ENCODE peak calls at places on chromosomes 7 and 10, in seven cellular contexts. B, V, I, X, Q, M and J are unnamed samples.

GRCh38 chr10:17563452-17563851 is 53.7 kb downstream of the HACD1 start:
- DNase-seq in B (no peak), V (no peak), I (no peak), X (no peak), Q (no peak), M (no peak), J (no peak)

GRCh38 chr10:128892005-128892404 is 575.0 kb upstream of the MGMT start:
- DNase-seq in B (no peak), V (no peak), I (no peak), X (no peak), Q (no peak), M (no peak), J (no peak)

GRCh38 chr10:102612964-102613275 is 31.4 kb upstream of the TRIM8 start:
- DNase-seq in B (no peak), V (no peak), I (no peak), X (peak; percentile 66), Q (no peak), M (no peak), J (no peak)

GRCh38 chr7:32416846-32417245 is 73.3 kb downstream of the LSM5 start:
- DNase-seq in B (no peak), V (no peak), I (no peak), X (no peak), Q (no peak), M (no peak), J (no peak)

GRCh38 chr7:29106128-29106988 is 40.0 kb downstream of the CPVL start:
- DNase-seq in B (no peak), V (peak; percentile 43), I (peak; percentile 21), X (no peak), Q (peak; percentile 52), M (no peak), J (peak; percentile 33)

GRCh38 chr10:126911301-126911700 is 6.1 kb downstream of the DOCK1 start:
- DNase-seq in B (no peak), V (no peak), I (no peak), X (peak; percentile 53), Q (no peak), M (no peak), J (no peak)

GRCh38 chr7:67773081-67773480 is 776.4 kb downstream of the TYW1 start:
- DNase-seq in B (no peak), V (no peak), I (no peak), X (no peak), Q (no peak), M (no peak), J (no peak)

GRCh38 chr7:115019882-115020605 is 98.2 kb downstream of the MDFIC start:
- DNase-seq in B (no peak), V (no peak), I (no peak), X (no peak), Q (no peak), M (no peak), J (no peak)

GRCh38 chr10:78923644-78924318 is 145.0 kb upstream of the ZMIZ1 start:
- DNase-seq in B (peak; percentile 33), V (no peak), I (no peak), X (no peak), Q (no peak), M (no peak), J (no peak)

GRCh38 chr7:41579961-41580935 is 122.6 kb downstream of the INHBA start:
- DNase-seq in B (no peak), V (no peak), I (no peak), X (no peak), Q (no peak), M (no peak), J (no peak)

GRCh38 chr10:11810313-11810766 is 12.8 kb upstream of the PROSER2 start:
- DNase-seq in B (no peak), V (no peak), I (no peak), X (no peak), Q (no peak), M (no peak), J (no peak)

GRCh38 chr7:105759670-105760548 is 116.5 kb downstream of the ATXN7L1 start:
- DNase-seq in B (peak; percentile 51), V (peak; percentile 69), I (no peak), X (no peak), Q (no peak), M (no peak), J (peak; percentile 49)

GRCh38 chr7:151115121-151115835 is 29.0 kb downstream of the AGAP3 start:
- DNase-seq in B (no peak), V (no peak), I (no peak), X (no peak), Q (no peak), M (no peak), J (no peak)

GRCh38 chr10:122575776-122576175 is 15.2 kb downstream of the DMBT1 start:
- DNase-seq in B (no peak), V (no peak), I (no peak), X (no peak), Q (no peak), M (no peak), J (no peak)

GRCh38 chr7:27122075-27122910 is 8.3 kb downstream of the HOXA4 start:
- DNase-seq in B (peak; percentile 83), V (no peak), I (no peak), X (no peak), Q (peak; percentile 30), M (no peak), J (no peak)

DNA sequence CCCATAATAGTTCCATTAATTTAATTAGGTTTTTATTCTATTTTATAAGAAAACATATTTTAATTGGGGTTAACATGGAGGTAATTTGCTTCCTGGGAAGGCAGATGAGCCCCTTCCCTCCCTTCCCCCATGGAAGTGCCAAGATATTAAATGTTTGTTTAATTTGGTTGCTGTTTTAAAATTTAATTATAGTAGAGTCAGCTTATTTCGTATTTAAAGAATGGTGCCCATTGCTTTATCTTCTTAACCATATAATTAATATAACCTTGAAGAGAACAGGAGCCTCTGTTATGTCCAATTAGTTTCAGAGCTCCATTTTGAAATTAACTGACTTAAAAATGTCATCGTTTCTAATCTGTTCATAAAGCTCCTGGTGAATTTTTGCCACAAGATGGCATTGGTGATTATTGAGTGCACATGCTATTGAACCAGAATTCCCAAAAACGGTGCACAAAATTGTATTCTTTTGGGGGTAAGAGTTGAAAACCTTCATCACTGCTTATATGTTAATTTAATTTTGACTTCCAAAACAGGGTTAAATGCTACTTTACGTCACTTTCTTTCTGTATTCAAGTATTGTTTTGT is 26.0 kb downstream of the KLHDC10 start:
- DNase-seq in B (no peak), V (no peak), I (no peak), X (no peak), Q (no peak), M (no peak), J (no peak)
- TF ChIP-seq CTCF in B (no peak), V (no peak), I (no peak), X (no peak), Q (no peak), M (no peak), J (no peak)

GRCh38 chr7:129830949-129831348 is 121.8 kb downstream of the UBE2H start:
- DNase-seq in B (no peak), V (peak; percentile 54), I (no peak), X (no peak), Q (no peak), M (no peak), J (no peak)

GRCh38 chr7:129828078-129828762 is 124.5 kb downstream of the UBE2H start:
- DNase-seq in B (no peak), V (no peak), I (no peak), X (no peak), Q (no peak), M (no peak), J (no peak)

GRCh38 chr7:129831424-129832058 is 121.2 kb downstream of the UBE2H start:
- DNase-seq in B (no peak), V (peak; percentile 56), I (no peak), X (no peak), Q (no peak), M (no peak), J (no peak)

GRCh38 chr7:129828989-129829676 is 123.6 kb downstream of the UBE2H start:
- DNase-seq in B (no peak), V (no peak), I (no peak), X (no peak), Q (no peak), M (no peak), J (no peak)

GRCh38 chr7:129829677-129830631 is 122.8 kb downstream of the UBE2H start:
- DNase-seq in B (peak; percentile 65), V (peak; percentile 73), I (peak; percentile 59), X (peak; percentile 82), Q (peak; percentile 42), M (no peak), J (peak; percentile 71)
- TF ChIP-seq POLR2A in B (no peak), V (no peak), I (no peak), X (no peak), Q (no peak), M (no peak), J (no peak)

DNA sequence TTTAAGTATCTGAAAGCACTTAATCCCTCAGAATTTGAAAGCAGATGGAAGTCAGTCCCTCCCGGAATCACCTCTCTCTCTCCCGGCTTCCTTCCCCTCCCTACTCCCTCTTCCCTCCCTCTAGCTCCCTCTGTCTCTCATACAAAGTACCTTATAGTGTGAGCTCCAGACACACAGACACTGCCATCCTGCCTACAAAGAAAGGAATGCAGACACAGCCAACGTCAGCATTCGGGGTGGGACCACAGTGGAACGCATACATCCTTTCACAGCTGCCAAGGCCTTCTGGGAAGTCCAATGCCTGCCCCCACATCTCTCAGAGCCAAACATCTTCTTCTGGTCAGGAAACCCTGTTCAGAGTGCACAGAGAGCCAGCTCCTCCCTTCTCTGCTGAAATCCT is 9.3 kb downstream of the NOD1 start:
- DNase-seq in B (peak; percentile 71), V (peak; percentile 87), I (peak; percentile 79), X (peak; percentile 81), Q (peak; percentile 93), M (no peak), J (no peak)
- TF ChIP-seq CTCF in B (peak; percentile 52), V (peak; percentile 29), I (peak; percentile 65), X (peak; percentile 40), Q (peak; percentile 58), M (no peak), J (no peak)

GRCh38 chr10:133142523-133143199 is 17.4 kb upstream of the KNDC1 start:
- DNase-seq in B (no peak), V (peak; percentile 6), I (no peak), X (no peak), Q (no peak), M (no peak), J (no peak)

GRCh38 chr10:133141963-133142350 is 18.1 kb upstream of the KNDC1 start:
- DNase-seq in B (no peak), V (peak; percentile 7), I (no peak), X (peak; percentile 62), Q (no peak), M (no peak), J (no peak)

GRCh38 chr10:133140417-133141143 is 19.4 kb upstream of the KNDC1 start:
- DNase-seq in B (no peak), V (peak; percentile 8), I (no peak), X (no peak), Q (no peak), M (no peak), J (no peak)

GRCh38 chr10:133141144-133141962 is 18.7 kb upstream of the KNDC1 start:
- DNase-seq in B (no peak), V (peak; percentile 7), I (no peak), X (no peak), Q (no peak), M (no peak), J (no peak)

DNA sequence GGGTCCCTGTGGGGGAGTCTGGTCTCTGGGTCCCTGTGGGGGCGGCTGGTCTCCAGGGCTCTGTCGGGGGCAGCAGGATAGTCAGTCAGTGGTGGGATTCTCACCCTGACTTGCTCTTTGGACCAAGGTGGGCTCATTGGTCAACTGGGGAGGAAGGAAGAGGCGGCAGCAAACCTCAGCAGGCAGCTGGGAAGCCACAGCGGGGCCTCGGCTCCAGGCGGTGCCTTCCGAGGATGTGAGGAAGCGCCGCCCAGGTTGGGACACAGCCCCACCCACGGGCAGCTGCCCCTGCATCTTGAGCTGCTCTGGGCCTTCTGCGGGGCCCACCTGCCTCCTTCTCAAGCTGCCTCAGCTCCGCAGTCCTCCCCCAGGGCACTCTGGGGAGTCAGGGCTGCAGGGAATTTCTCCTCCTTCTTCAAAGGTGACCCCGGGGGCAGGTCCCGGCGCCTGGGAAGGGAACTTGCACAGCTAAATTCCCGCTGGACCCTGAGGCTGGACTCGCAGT is 20.4 kb upstream of the KNDC1 start:
- DNase-seq in B (no peak), V (no peak), I (no peak), X (peak; percentile 70), Q (no peak), M (no peak), J (no peak)
- TF ChIP-seq POLR2A in B (no peak), V (no peak), I (no peak), X (no peak), Q (no peak), M (no peak), J (no peak)